ENCODE peak calls at places on chromosome 4, in eight cellular contexts. W is PC-3, Q is HCT116, V is hepatocyte, E is GM23248, G is Karpas-422, N is GM23338, Z is OCI-LY7. J is an unnamed sample. For H3K9me2, the result is how much of the 10 kb centered on the place peaks cover.

GRCh38 chr4:184649971-184650855 is 675 bp downstream of the PRIMPOL start:
- DNase-seq in W (peak), Q (no peak), V (peak), E (peak), G (peak), N (peak), Z (peak), J (peak)

GRCh38 chr4:153409924-153410501 is 56.1 kb upstream of the TMEM131L start:
- DNase-seq in W (no peak), Q (no peak), V (no peak), E (no peak), G (no peak), N (no peak), Z (no peak), J (no peak)

GRCh38 chr4:5813882-5814255 is 79.0 kb downstream of the CRMP1 start:
- DNase-seq in W (no peak), Q (no peak), V (no peak), E (no peak), G (no peak), N (no peak), Z (no peak), J (no peak)

GRCh38 chr4:166252487-166253402 is 379.7 kb downstream of the TLL1 start:
- DNase-seq in W (peak), Q (peak), V (peak), E (peak), G (peak), N (peak), Z (peak), J (peak)

GRCh38 chr4:183492791-183493221 is 12.1 kb upstream of the ING2 start:
- DNase-seq in W (peak), Q (no peak), V (no peak), E (peak), G (no peak), N (no peak), Z (no peak), J (no peak)

GRCh38 chr4:113700602-113701150 is 60.9 kb downstream of the CAMK2D start:
- DNase-seq in W (no peak), Q (no peak), V (peak), E (no peak), G (no peak), N (no peak), Z (no peak), J (no peak)

GRCh38 chr4:152462047-152462446 is 73.8 kb downstream of the FBXW7 start:
- DNase-seq in W (no peak), Q (no peak), V (no peak), E (no peak), G (no peak), N (no peak), Z (peak), J (no peak)

GRCh38 chr4:41525129-41525528 is 12.8 kb upstream of the LIMCH1 start:
- DNase-seq in W (no peak), Q (peak), V (peak), E (no peak), G (no peak), N (peak), Z (no peak), J (no peak)

GRCh38 chr4:55183926-55184599 is 58.7 kb upstream of the KDR start:
- DNase-seq in W (peak), Q (peak), V (peak), E (peak), G (no peak), N (peak), Z (no peak), J (no peak)

GRCh38 chr4:72063726-72064125 is 31.9 kb downstream of the NPFFR2 start:
- DNase-seq in W (peak), Q (no peak), V (no peak), E (no peak), G (no peak), N (no peak), Z (no peak), J (no peak)

GRCh38 chr4:170089743-170090666 is at the start of gene AADAT:
- DNase-seq in W (peak), Q (peak), V (peak), E (peak), G (no peak), N (peak), Z (no peak), J (peak)

GRCh38 chr4:39719804-39720580 is 22.1 kb downstream of the UBE2K start:
- DNase-seq in W (no peak), Q (no peak), V (no peak), E (peak), G (no peak), N (no peak), Z (no peak), J (no peak)

GRCh38 chr4:139841464-139842195 is 176.0 kb downstream of the MGST2 start:
- DNase-seq in W (no peak), Q (no peak), V (peak), E (no peak), G (no peak), N (no peak), Z (peak), J (no peak)

GRCh38 chr4:119977135-119977534 is 89.5 kb downstream of the MAD2L1 start:
- DNase-seq in W (no peak), Q (no peak), V (no peak), E (no peak), G (no peak), N (no peak), Z (no peak), J (no peak)

GRCh38 chr4:94472056-94472826 is 20.5 kb downstream of the PDLIM5 start:
- DNase-seq in W (peak), Q (no peak), V (no peak), E (peak), G (no peak), N (no peak), Z (no peak), J (no peak)

GRCh38 chr4:67054901-67055300 is 490.4 kb downstream of the CENPC start:
- DNase-seq in W (no peak), Q (no peak), V (no peak), E (no peak), G (no peak), N (no peak), Z (no peak), J (no peak)

GRCh38 chr4:87835732-87836131 is 3.0 kb downstream of the MEPE start:
- DNase-seq in W (peak), Q (no peak), V (no peak), E (no peak), G (no peak), N (no peak), Z (no peak), J (no peak)

GRCh38 chr4:73668806-73669205 is 48.6 kb upstream of the RASSF6 start:
- DNase-seq in W (no peak), Q (no peak), V (no peak), E (peak), G (no peak), N (no peak), Z (no peak), J (no peak)

GRCh38 chr4:37562592-37562991 is 123.6 kb downstream of the RELL1 start:
- DNase-seq in W (peak), Q (no peak), V (no peak), E (peak), G (no peak), N (no peak), Z (no peak), J (no peak)

GRCh38 chr4:143406523-143406922 is 69.8 kb downstream of the GAB1 start:
- DNase-seq in W (no peak), Q (no peak), V (peak), E (peak), G (no peak), N (no peak), Z (no peak), J (no peak)

GRCh38 chr4:74933562-74934015 is 673 bp downstream of the PARM1 start:
- DNase-seq in W (no peak), Q (no peak), V (peak), E (peak), G (peak), N (peak), Z (no peak), J (peak)

GRCh38 chr4:74931386-74931785 is 1.5 kb upstream of the PARM1 start:
- DNase-seq in W (no peak), Q (no peak), V (no peak), E (no peak), G (peak), N (no peak), Z (no peak), J (peak)

GRCh38 chr4:74932010-74932409 is 906 bp upstream of the PARM1 start:
- DNase-seq in W (no peak), Q (no peak), V (no peak), E (no peak), G (no peak), N (no peak), Z (no peak), J (no peak)

GRCh38 chr4:74932832-74933561 is at the start of gene PARM1:
- DNase-seq in W (peak), Q (peak), V (peak), E (peak), G (peak), N (peak), Z (no peak), J (peak)

GRCh38 chr4:74930166-74930565 is 2.8 kb upstream of the PARM1 start:
- DNase-seq in W (no peak), Q (no peak), V (no peak), E (no peak), G (peak), N (no peak), Z (peak), J (no peak)
- H3K9me2 ChIP-seq in W (under half), Q (under half), V (under half), E (under half), G (under half), N (under half), Z (under half), J (under half)

GRCh38 chr4:1403591-1404572 is 2.4 kb downstream of the NKX1-1 start:
- DNase-seq in W (no peak), Q (no peak), V (peak), E (peak), G (no peak), N (peak), Z (no peak), J (peak)

GRCh38 chr4:1402021-1402515 is 4.2 kb downstream of the NKX1-1 start:
- DNase-seq in W (no peak), Q (no peak), V (peak), E (no peak), G (no peak), N (no peak), Z (no peak), J (peak)

GRCh38 chr4:1402516-1403101 is 3.6 kb downstream of the NKX1-1 start:
- DNase-seq in W (no peak), Q (no peak), V (peak), E (peak), G (no peak), N (peak), Z (no peak), J (peak)

GRCh38 chr4:1404573-1405248 is 1.5 kb downstream of the NKX1-1 start:
- DNase-seq in W (no peak), Q (no peak), V (no peak), E (no peak), G (no peak), N (peak), Z (no peak), J (peak)

GRCh38 chr4:1403177-1403583 is 3.1 kb downstream of the NKX1-1 start:
- DNase-seq in W (no peak), Q (no peak), V (peak), E (no peak), G (no peak), N (peak), Z (no peak), J (no peak)
- H3K9me2 ChIP-seq in W (under half), Q (under half), V (under half), E (under half), G (under half), N (under half), Z (under half), J (under half)

GRCh38 chr4:89491731-89492235 is 184.2 kb upstream of the GPRIN3 start:
- DNase-seq in W (no peak), Q (no peak), V (no peak), E (no peak), G (no peak), N (peak), Z (no peak), J (no peak)
- H3K9me2 ChIP-seq in W (under half), Q (under half), V (under half), E (under half), G (under half), N (under half), Z (under half), J (under half)

GRCh38 chr4:107906458-107907100 is 24.8 kb upstream of the CYP2U1 start:
- DNase-seq in W (no peak), Q (no peak), V (no peak), E (no peak), G (no peak), N (peak), Z (no peak), J (no peak)

GRCh38 chr4:107900067-107900466 is 31.3 kb upstream of the CYP2U1 start:
- DNase-seq in W (no peak), Q (no peak), V (no peak), E (no peak), G (no peak), N (peak), Z (no peak), J (no peak)

GRCh38 chr4:107901213-107901934 is 30.0 kb upstream of the CYP2U1 start:
- DNase-seq in W (no peak), Q (no peak), V (no peak), E (no peak), G (no peak), N (peak), Z (no peak), J (no peak)

GRCh38 chr4:107900508-107900907 is 30.8 kb upstream of the CYP2U1 start:
- DNase-seq in W (no peak), Q (no peak), V (peak), E (no peak), G (no peak), N (no peak), Z (no peak), J (no peak)

GRCh38 chr4:107902715-107903114 is 28.6 kb upstream of the CYP2U1 start:
- DNase-seq in W (no peak), Q (no peak), V (no peak), E (no peak), G (no peak), N (no peak), Z (no peak), J (no peak)
- H3K9me2 ChIP-seq in W (under half), Q (under half), V (under half), E (under half), G (under half), N (under half), Z (under half), J (under half)

GRCh38 chr4:978957-979701 is 5.8 kb upstream of the DGKQ start:
- DNase-seq in W (no peak), Q (no peak), V (no peak), E (peak), G (no peak), N (no peak), Z (no peak), J (no peak)
- H3K9me2 ChIP-seq in W (under half), Q (under half), V (under half), E (under half), G (under half), N (under half), Z (under half), J (under half)

DNA sequence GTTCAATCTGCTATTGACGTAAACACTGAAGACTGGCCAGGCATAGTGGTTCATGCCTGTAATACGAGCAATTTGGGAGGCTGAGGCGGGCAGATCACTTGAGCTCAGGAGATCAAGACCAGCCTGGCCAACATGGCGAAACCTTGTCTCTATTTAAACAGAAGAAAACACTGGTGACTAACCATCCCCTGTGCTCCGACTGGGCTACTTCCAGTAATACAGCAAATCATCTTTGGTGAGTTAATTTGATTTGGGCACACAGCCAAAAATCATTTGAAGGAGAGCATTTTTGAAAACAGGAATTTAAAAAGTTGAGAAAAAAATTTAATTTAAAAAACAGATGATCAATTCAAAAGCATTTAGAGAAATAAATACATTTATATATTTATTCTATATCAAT is 52.0 kb downstream of the SEC24D start:
- DNase-seq in W (no peak), Q (no peak), V (no peak), E (peak), G (no peak), N (no peak), Z (no peak), J (no peak)
- H3K9me2 ChIP-seq in W (under half), Q (under half), V (under half), E (under half), G (under half), N (under half), Z (under half), J (under half)

DNA sequence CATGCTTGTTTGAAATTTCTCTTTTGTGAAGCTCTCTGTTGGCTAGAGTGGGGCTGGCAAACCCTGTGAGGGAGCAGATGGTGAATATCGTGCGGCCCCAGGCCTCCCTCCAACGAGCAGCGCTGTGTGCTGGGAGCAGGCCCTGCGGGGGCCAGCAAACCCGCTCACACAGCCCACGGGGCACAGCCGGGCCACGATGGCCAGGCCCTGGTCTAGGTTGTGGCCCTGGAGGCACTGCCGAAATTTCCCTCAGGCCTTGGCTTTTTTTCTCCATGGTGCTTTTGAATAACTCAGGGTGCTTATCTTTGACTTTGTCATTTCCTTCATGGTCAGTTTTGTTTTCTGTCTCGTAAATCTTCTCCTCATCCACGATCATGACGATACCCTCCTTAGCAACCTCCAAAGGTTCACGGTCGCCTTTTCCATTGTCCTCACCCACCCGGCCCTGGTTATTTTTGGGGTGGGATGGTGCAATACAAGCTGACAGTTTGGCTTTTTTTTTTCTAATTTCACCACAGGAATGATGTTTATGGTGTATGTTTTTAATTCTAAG is 20.7 kb downstream of the PCGF3 start:
- DNase-seq in W (no peak), Q (no peak), V (no peak), E (peak), G (no peak), N (no peak), Z (no peak), J (no peak)
- H3K9me2 ChIP-seq in W (under half), Q (under half), V (under half), E (under half), G (under half), N (under half), Z (under half), J (under half)

DNA sequence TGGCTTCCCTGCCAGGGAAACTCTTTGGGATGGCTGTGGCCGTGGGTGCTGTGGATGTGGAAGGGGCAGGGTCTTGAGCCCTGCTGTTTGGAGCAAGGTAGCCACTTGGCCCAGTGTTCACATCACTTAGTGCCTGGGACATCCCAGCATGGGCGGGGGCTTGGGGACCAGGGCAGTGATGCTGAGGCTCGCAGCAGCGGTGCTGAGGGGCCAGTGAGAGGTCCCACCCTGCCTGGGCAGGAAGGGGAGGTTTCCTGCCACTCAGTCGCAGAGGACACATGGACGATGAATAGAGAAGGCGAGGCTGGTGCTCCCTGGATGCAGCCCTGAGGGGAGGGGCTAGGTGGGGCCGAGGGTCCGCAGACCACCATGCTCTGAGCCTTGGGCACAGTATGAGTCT is 25.7 kb downstream of the DOK7 start:
- DNase-seq in W (no peak), Q (no peak), V (no peak), E (no peak), G (no peak), N (no peak), Z (no peak), J (no peak)
- H3K9me2 ChIP-seq in W (under half), Q (under half), V (under half), E (under half), G (under half), N (under half), Z (under half), J (under half)